ENCODE peak calls at places on chromosomes 16 and 17, in eight cellular contexts. A, V, J, O, B, P, R and C are unnamed samples.

GRCh38 chr16:74485916-74486315 is 64.6 kb upstream of the CLEC18B start:
- DNase-seq in V (no peak), B (no peak), A (no peak), O (no peak), R (no peak), J (no peak), P (no peak), C (no peak)

GRCh38 chr16:1089822-1090619 is 6.0 kb downstream of the C1QTNF8 start:
- DNase-seq in A (no peak), V (no peak), R (peak), O (no peak), B (no peak), P (no peak), J (no peak), C (no peak)

GRCh38 chr16:27458987-27459688 is 57.2 kb downstream of the IL21R start:
- DNase-seq in O (no peak), B (no peak), P (no peak), R (no peak), V (no peak), A (no peak), J (no peak), C (no peak)

GRCh38 chr17:40320771-40321501 is 12.0 kb downstream of the RARA start:
- DNase-seq in V (no peak), J (no peak), P (peak), R (no peak), B (peak), A (peak), O (peak), C (no peak)

GRCh38 chr17:37505333-37505732 is 15.6 kb downstream of the DUSP14 start:
- DNase-seq in B (no peak), R (no peak), P (no peak), O (no peak), A (no peak), J (no peak), V (no peak), C (no peak)

GRCh38 chr16:49478107-49478506 is 104.5 kb downstream of the C16orf78 start:
- DNase-seq in O (no peak), B (no peak), J (no peak), A (no peak), P (no peak), R (no peak), V (no peak), C (no peak)

GRCh38 chr17:79988163-79988971 is 47.3 kb downstream of the TBC1D16 start:
- DNase-seq in B (no peak), P (no peak), A (peak), J (peak), O (no peak), V (no peak), R (peak), C (no peak)

GRCh38 chr17:13544292-13544691 is 57.4 kb downstream of the HS3ST3A1 start:
- DNase-seq in P (no peak), O (no peak), A (no peak), J (peak), B (no peak), R (peak), V (no peak), C (no peak)

GRCh38 chr17:57868007-57868774 is 18.3 kb upstream of the MRPS23 start:
- DNase-seq in B (no peak), P (no peak), J (peak), R (peak), A (peak), O (peak), V (peak), C (peak)

GRCh38 chr17:8532021-8532420 is 96.3 kb downstream of the NDEL1 start:
- DNase-seq in J (no peak), V (no peak), B (no peak), R (no peak), P (no peak), O (no peak), A (no peak), C (no peak)

GRCh38 chr17:45719335-45720071 is 64.6 kb upstream of the CRHR1 start:
- DNase-seq in O (peak), A (peak), J (peak), P (no peak), V (peak), R (peak), B (no peak), C (no peak)

GRCh38 chr16:84535408-84535807 is 30.9 kb upstream of the MEAK7 start:
- DNase-seq in V (no peak), R (no peak), O (no peak), A (no peak), P (no peak), J (no peak), B (no peak), C (no peak)

GRCh38 chr16:70715113-70715711 is 29.4 kb upstream of the MTSS2 start:
- DNase-seq in O (no peak), P (no peak), V (no peak), J (peak), B (no peak), A (peak), R (peak), C (no peak)

GRCh38 chr17:74452841-74453661 is 13.4 kb upstream of the CD300A start:
- DNase-seq in J (no peak), R (no peak), P (no peak), V (no peak), B (no peak), O (no peak), A (peak), C (no peak)

GRCh38 chr17:44121997-44122824 is 1.2 kb downstream of the HDAC5 start:
- DNase-seq in O (peak), R (no peak), B (no peak), V (no peak), A (no peak), P (no peak), J (no peak), C (no peak)

GRCh38 chr16:75919664-75920063 is 193.4 kb upstream of the CPHXL start:
- DNase-seq in R (peak), B (no peak), A (no peak), P (no peak), O (no peak), V (no peak), J (no peak), C (no peak)

GRCh38 chr16:3992297-3993051 is 112.0 kb upstream of the CREBBP start:
- DNase-seq in R (no peak), P (no peak), J (no peak), B (no peak), V (no peak), A (no peak), O (no peak), C (no peak)

GRCh38 chr16:64478258-64478906 is 643.5 kb downstream of the CDH11 start:
- DNase-seq in B (no peak), R (peak), P (no peak), V (no peak), O (no peak), J (peak), A (no peak), C (no peak)

GRCh38 chr17:72634621-72635020 is 457.9 kb downstream of the SLC39A11 start:
- DNase-seq in V (no peak), A (peak), B (no peak), O (no peak), R (peak), J (no peak), P (no peak), C (no peak)

GRCh38 chr16:50273888-50274770 is 7.8 kb downstream of the ADCY7 start:
- DNase-seq in B (peak), J (no peak), P (peak), A (no peak), O (peak), R (no peak), V (no peak), C (peak)

GRCh38 chr16:50208460-50208931 is 55.4 kb downstream of the TENT4B start:
- DNase-seq in V (no peak), J (no peak), P (no peak), R (peak), O (no peak), B (no peak), A (peak), C (no peak)

GRCh38 chr17:49407981-49408501 is 6.6 kb downstream of the PHB1 start:
- DNase-seq in B (peak), J (peak), R (peak), A (peak), V (peak), O (peak), P (peak), C (no peak)

GRCh38 chr16:58661199-58661830 is 23.3 kb downstream of the SLC38A7 start:
- DNase-seq in P (no peak), B (no peak), R (peak), O (peak), V (peak), J (peak), A (peak), C (no peak)

GRCh38 chr16:57622361-57623250 is 5.8 kb upstream of the ADGRG1 start:
- DNase-seq in V (no peak), P (no peak), O (no peak), A (peak), B (no peak), J (no peak), R (no peak), C (no peak)

GRCh38 chr16:65069090-65069489 is 52.8 kb downstream of the CDH11 start:
- DNase-seq in O (no peak), V (no peak), J (peak), A (no peak), B (no peak), R (peak), P (no peak), C (no peak)

GRCh38 chr16:50102046-50102756 is 36.4 kb downstream of the HEATR3 start:
- DNase-seq in B (no peak), A (no peak), O (peak), J (peak), V (no peak), R (peak), P (no peak), C (peak)

GRCh38 chr16:73020409-73020884 is 27.5 kb downstream of the ZFHX3 start:
- DNase-seq in A (peak), V (no peak), O (peak), P (no peak), R (peak), J (peak), B (no peak), C (no peak)

GRCh38 chr16:11619327-11619851 is 32.7 kb upstream of the LITAF start:
- DNase-seq in B (peak), A (no peak), R (no peak), V (no peak), O (peak), J (no peak), P (no peak), C (no peak)

GRCh38 chr17:28711723-28712036 is at the start of gene PROCA1:
- DNase-seq in J (no peak), V (peak), P (peak), A (no peak), B (no peak), O (no peak), R (no peak), C (no peak)

GRCh38 chr17:8991514-8992285 is 26.2 kb upstream of the PIK3R5 start:
- DNase-seq in R (peak), J (no peak), O (peak), B (peak), V (peak), A (peak), P (peak), C (peak)

GRCh38 chr16:8376430-8376829 is 213.9 kb downstream of the TMEM114 start:
- DNase-seq in A (no peak), O (peak), P (no peak), B (no peak), J (no peak), V (no peak), R (peak), C (no peak)

GRCh38 chr17:82215972-82216300 is 3.3 kb upstream of the CCDC57 start:
- DNase-seq in V (no peak), A (no peak), J (no peak), O (no peak), B (no peak), P (no peak), R (no peak), C (no peak)

GRCh38 chr16:3578121-3578520 is 918 bp upstream of the NLRC3 start:
- DNase-seq in A (no peak), R (no peak), P (no peak), V (no peak), J (no peak), O (no peak), B (peak), C (no peak)

GRCh38 chr17:8742828-8743227 is 1.8 kb downstream of the CCDC42 start:
- DNase-seq in B (no peak), A (no peak), O (no peak), P (no peak), J (no peak), R (no peak), V (no peak), C (no peak)